ENCODE peak calls at places on chromosomes 12 and 14, in eight cellular contexts. I is stimulated activated CD4-positive, alpha-beta T cell treated with anti-CD3 and anti-CD28 coated beads, Interleukin-4, amount 100 ng/mL, for 48 hours; M is GM04504; F is activated CD4-positive, alpha-beta T cell treated with anti-CD3 and anti-CD28 coated beads, Interleukin-2, amount 10 ng/mL, durations not matched to agents 7 days and 5 days; H is GM23338; C is left cardiac atrium; O is NB4; B is T-helper 2 cell. K is an unnamed sample.

GRCh38 chr14:21529515-21529914 is 3.4 kb upstream of the SALL2 start:
- DNase-seq in I (no peak), M (no peak), F (no peak), H (no peak), C (no peak), O (no peak), B (no peak), K (no peak)

GRCh38 chr12:34396861-34397590 is 374.7 kb downstream of the ALG10 start:
- DNase-seq in I (no peak), M (no peak), F (no peak), H (no peak), C (peak), O (no peak), B (peak), K (no peak)

GRCh38 chr14:46325157-46325556 is 326.4 kb downstream of the RPL10L start:
- DNase-seq in I (no peak), M (no peak), F (no peak), H (peak), C (no peak), O (no peak), B (no peak), K (no peak)

GRCh38 chr14:100825691-100826331 is at the start of gene MEG3:
- DNase-seq in I (no peak), M (peak), F (no peak), H (no peak), C (peak), O (no peak), B (no peak), K (peak)

GRCh38 chr12:26798669-26799068 is 34.3 kb downstream of the ITPR2 start:
- DNase-seq in I (no peak), M (no peak), F (no peak), H (no peak), C (no peak), O (no peak), B (no peak), K (no peak)

GRCh38 chr12:15304296-15304695 is 18.0 kb upstream of the PTPRO start:
- DNase-seq in I (no peak), M (no peak), F (no peak), H (no peak), C (no peak), O (no peak), B (no peak), K (no peak)

GRCh38 chr14:68148276-68148675 is 328.7 kb downstream of the RAD51B start:
- DNase-seq in I (no peak), M (no peak), F (no peak), H (no peak), C (no peak), O (no peak), B (no peak), K (no peak)

GRCh38 chr14:49497725-49498348 is 88.3 kb downstream of the RPS29 start:
- DNase-seq in I (no peak), M (peak), F (peak), H (peak), C (no peak), O (peak), B (no peak), K (no peak)

GRCh38 chr12:3236345-3237153 is 159.4 kb downstream of the TSPAN9 start:
- DNase-seq in I (peak), M (no peak), F (no peak), H (peak), C (peak), O (peak), B (no peak), K (no peak)

GRCh38 chr14:73491977-73492552 is 1.3 kb downstream of the RIOX1 start:
- DNase-seq in I (no peak), M (no peak), F (no peak), H (peak), C (no peak), O (no peak), B (no peak), K (no peak)

GRCh38 chr14:73259837-73260236 is 22.5 kb downstream of the PAPLN start:
- DNase-seq in I (no peak), M (no peak), F (no peak), H (no peak), C (no peak), O (no peak), B (no peak), K (no peak)

GRCh38 chr12:76010732-76011458 is 20.7 kb downstream of the PHLDA1 start:
- DNase-seq in I (no peak), M (no peak), F (no peak), H (peak), C (no peak), O (no peak), B (no peak), K (peak)

GRCh38 chr12:47754126-47754525 is 4.6 kb downstream of the RAPGEF3 start:
- DNase-seq in I (no peak), M (no peak), F (no peak), H (no peak), C (no peak), O (no peak), B (no peak), K (no peak)

K was measured in T1000.